ENCODE peak calls at places on chromosomes 12 and 14, in four cellular contexts. C, M, B and L are unnamed samples.

GRCh38 chr14:48247972-48248371 is 572.6 kb upstream of the MDGA2 start:
- DNase-seq in M (no peak), B (no peak), C (no peak), L (no peak)

GRCh38 chr12:39476894-39477293 is 34.0 kb upstream of the KIF21A start:
- DNase-seq in B (no peak), M (no peak), C (no peak), L (no peak)

GRCh38 chr14:63273717-63274673 is 44.7 kb downstream of the GPHB5 start:
- DNase-seq in B (no peak), M (peak; percentile 46), C (no peak), L (no peak)

GRCh38 chr12:52794479-52795331 is 1.2 kb downstream of the KRT3 start:
- DNase-seq in C (no peak), M (no peak), B (no peak), L (no peak)

GRCh38 chr14:93317836-93318807 is 14.7 kb downstream of the BTBD7 start:
- DNase-seq in M (no peak), C (no peak), B (no peak), L (peak; percentile 49)

GRCh38 chr12:120013659-120014380 is 24.8 kb downstream of the BICDL1 start:
- DNase-seq in B (no peak), C (no peak), M (no peak), L (no peak)

GRCh38 chr12:67068773-67069450 is 200.2 kb upstream of the CAND1 start:
- DNase-seq in B (no peak), M (no peak), C (peak; percentile 93), L (peak; percentile 67)

GRCh38 chr14:71610797-71611196 is 321.4 kb upstream of the RGS6 start:
- DNase-seq in B (no peak), C (no peak), M (no peak), L (no peak)

GRCh38 chr14:92534863-92535654 is 21.5 kb downstream of the RIN3 start:
- DNase-seq in M (no peak), C (no peak), B (no peak), L (no peak)

GRCh38 chr12:6049587-6049986 is 74.9 kb downstream of the VWF start:
- DNase-seq in C (no peak), M (no peak), B (no peak), L (no peak)

GRCh38 chr14:105436891-105437722 is 17.5 kb downstream of the MTA1 start:
- DNase-seq in B (peak; percentile 44), M (no peak), C (no peak), L (no peak)

GRCh38 chr12:126616441-126616840 is 1551.2 kb downstream of the AACS start:
- DNase-seq in M (no peak), B (no peak), C (no peak), L (no peak)

GRCh38 chr14:102784892-102785597 is 7.8 kb downstream of the TRAF3 start:
- DNase-seq in C (no peak), M (no peak), B (no peak), L (no peak)

GRCh38 chr12:129119537-129119936 is 266.3 kb downstream of the GLT1D1 start:
- DNase-seq in M (no peak), B (no peak), C (peak; percentile 85), L (no peak)

GRCh38 chr12:89345830-89346740 is 6.2 kb downstream of the DUSP6 start:
- DNase-seq in B (peak; percentile 76), M (peak; percentile 72), C (peak; percentile 96), L (peak; percentile 89)

GRCh38 chr12:2479866-2480510 is 314.8 kb upstream of the FKBP4 start:
- DNase-seq in C (no peak), B (no peak), M (no peak), L (no peak)

GRCh38 chr12:55043542-55043941 is 23.8 kb downstream of the NEUROD4 start:
- DNase-seq in C (no peak), B (no peak), M (no peak), L (no peak)

GRCh38 chr12:108633534-108634224 is at the start of gene SELPLG:
- DNase-seq in B (peak; percentile 89), C (no peak), M (peak; percentile 76), L (no peak)

GRCh38 chr14:22813145-22813544 is 2.1 kb downstream of the SLC7A7 start:
- DNase-seq in M (no peak), C (no peak), B (no peak), L (no peak)

GRCh38 chr14:73476451-73476905 is 14.3 kb upstream of the RIOX1 start:
- DNase-seq in M (no peak), C (no peak), B (no peak), L (no peak)

GRCh38 chr14:20732950-20733650 is 12.6 kb upstream of the EDDM3A start:
- DNase-seq in B (peak; percentile 64), C (no peak), M (no peak), L (no peak)

GRCh38 chr12:52819731-52820510 is 6.0 kb upstream of the KRT4 start:
- DNase-seq in B (no peak), M (no peak), C (no peak), L (no peak)

GRCh38 chr12:13278249-13278787 is 81.8 kb downstream of the EMP1 start:
- DNase-seq in M (peak; percentile 70), C (peak; percentile 95), B (peak; percentile 87), L (peak; percentile 85)

GRCh38 chr12:112973016-112973711 is 5.2 kb upstream of the OAS2 start:
- DNase-seq in B (no peak), M (no peak), C (no peak), L (peak; percentile 38)

GRCh38 chr12:100795193-100796179 is 910 bp downstream of the ANO4 start:
- DNase-seq in B (no peak), M (no peak), C (peak; percentile 57), L (peak; percentile 7)
- H3K4me3 ChIP-seq in B (no peak overlapping the region), M (no peak overlapping the region), C (no peak overlapping the region), L (peak overlapping the region; percentile 18)

DNA sequence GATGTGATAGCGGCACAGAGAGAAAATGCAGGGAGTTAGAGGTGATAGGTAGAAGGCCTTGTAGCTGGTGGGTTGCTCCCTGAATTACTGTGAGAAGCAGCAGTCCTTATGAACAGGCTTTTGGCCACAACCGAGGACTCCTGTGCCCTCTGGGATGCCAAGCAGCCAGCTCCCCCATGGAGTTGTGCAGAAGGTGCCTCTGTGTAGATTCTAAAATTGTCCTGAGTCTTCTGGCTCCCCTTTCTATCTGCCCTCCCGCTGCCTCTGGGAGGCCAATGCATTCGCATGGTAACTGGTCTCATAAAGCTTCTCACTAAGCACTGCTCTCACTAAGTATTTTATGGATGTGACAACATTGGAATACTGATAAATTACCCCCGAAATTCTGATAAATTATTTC is 16.1 kb upstream of the SUSD6 start:
- DNase-seq in M (no peak), C (no peak), B (no peak), L (no peak)
- H3K4me3 ChIP-seq in M (no peak overlapping the region), C (no peak overlapping the region), B (no peak overlapping the region), L (no peak overlapping the region)

GRCh38 chr12:107318554-107318803 is 225.1 kb upstream of the CRY1 start:
- DNase-seq in M (no peak), B (no peak), C (no peak), L (no peak)
- H3K4me3 ChIP-seq in M (peak overlapping the region; percentile 9), B (peak overlapping the region; percentile 67), C (peak overlapping the region; percentile 78), L (peak overlapping the region; percentile 47)

DNA sequence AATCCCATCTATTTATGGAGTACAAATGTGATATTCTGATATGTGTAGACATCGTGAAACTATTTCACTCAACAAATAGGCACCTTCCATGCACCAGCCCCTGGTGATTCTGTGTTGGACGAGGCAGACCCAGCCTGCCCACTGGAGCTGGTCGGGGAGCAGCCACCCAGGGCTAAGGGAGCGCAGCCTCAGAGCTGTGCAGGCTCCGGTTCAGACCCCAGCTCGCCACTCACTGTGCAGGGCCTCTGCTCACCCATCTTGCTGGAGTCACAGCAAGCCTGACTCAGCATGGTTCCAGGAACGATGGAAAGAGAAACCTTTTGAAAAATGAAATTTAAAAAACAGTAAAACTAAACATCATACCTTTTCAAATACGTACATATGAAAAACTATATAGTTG is 52.3 kb upstream of the BCL11B start:
- DNase-seq in C (no peak), B (no peak), M (peak; percentile 18), L (no peak)
- H3K4me3 ChIP-seq in C (no peak overlapping the region), B (no peak overlapping the region), M (no peak overlapping the region), L (no peak overlapping the region)

GRCh38 chr12:76455582-76456345 is 103.8 kb downstream of the OSBPL8 start:
- DNase-seq in B (no peak), M (no peak), C (no peak), L (peak; percentile 91)
- H3K4me3 ChIP-seq in B (no peak overlapping the region), M (no peak overlapping the region), C (no peak overlapping the region), L (no peak overlapping the region)

DNA sequence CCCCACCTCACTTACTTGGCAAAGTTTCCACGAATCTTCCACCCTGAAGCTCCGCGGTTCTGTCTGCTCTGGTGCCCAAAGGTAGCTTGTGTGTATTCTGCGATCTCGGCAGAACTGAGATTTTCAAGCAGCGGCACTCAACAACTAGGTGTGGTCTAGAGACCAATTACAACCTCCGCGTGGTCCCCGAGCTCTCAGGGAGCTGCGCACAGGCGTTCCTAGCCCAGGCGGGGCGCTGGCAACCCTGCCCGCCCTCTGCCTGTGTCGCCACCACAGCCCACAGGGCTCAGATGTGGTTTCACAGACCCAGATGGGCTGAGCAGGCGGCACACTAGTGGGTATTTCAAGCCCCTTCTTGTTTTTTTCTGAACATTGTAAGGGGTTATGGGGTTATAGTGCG is 1.5 kb upstream of the DIABLO start:
- DNase-seq in B (peak; percentile 61), M (no peak), C (no peak), L (no peak)
- H3K4me3 ChIP-seq in B (peak overlapping the region; percentile 91), M (no peak overlapping the region), C (no peak overlapping the region), L (no peak overlapping the region)

DNA sequence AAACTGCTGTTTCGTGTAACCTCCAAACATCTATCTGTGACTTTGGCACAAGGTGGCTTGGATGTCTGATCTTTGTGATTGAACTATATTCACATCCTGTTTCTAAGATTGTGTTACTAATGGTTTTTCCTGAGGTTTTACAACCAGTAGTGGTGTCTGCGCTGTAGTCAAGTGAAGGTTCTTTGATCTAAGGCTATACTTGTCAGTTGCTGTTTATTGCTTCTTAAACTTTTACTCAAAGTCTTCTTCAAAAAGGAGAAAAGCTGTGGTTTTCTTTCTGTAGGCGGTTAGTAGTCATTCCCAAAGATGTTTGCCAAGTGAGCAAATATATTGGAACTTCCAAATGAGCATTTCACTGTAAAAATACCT is 12.3 kb upstream of the CALM1 start:
- DNase-seq in M (no peak), B (no peak), C (no peak), L (no peak)
- H3K4me3 ChIP-seq in M (no peak overlapping the region), B (peak overlapping the region; percentile 78), C (peak overlapping the region; percentile 85), L (no peak overlapping the region)